ENCODE peak calls at places on chromosomes 7 and 10, in nine cellular contexts. B is myocyte; E is activated CD4-positive, alpha-beta T cell treated with anti-CD3 and anti-CD28 coated beads, Interleukin-2, amount 10 ng/mL, durations not matched to agents 7 days and 5 days; H is fibroblast of mammary gland; K is fibroblast of the conjunctiva; G is T-helper 1 cell; X is transverse colon; D is cerebellum; Z is AG09319. Q is an unnamed sample.

GRCh38 chr7:50792342-50793114 is 9.8 kb upstream of the GRB10 start:
- DNase-seq in B (peak; percentile 63), E (no peak), H (peak; percentile 49), K (peak; percentile 46), G (peak; percentile 16), X (peak; percentile 18), D (no peak), Z (no peak), Q (no peak)

GRCh38 chr7:112411186-112411795 is 39.0 kb upstream of the IFRD1 start:
- DNase-seq in B (peak; percentile 62), E (no peak), H (peak; percentile 62), K (peak; percentile 54), G (no peak), X (peak; percentile 14), D (no peak), Z (no peak), Q (no peak)

GRCh38 chr7:115953554-115954248 is 76.9 kb downstream of the TFEC start:
- DNase-seq in B (no peak), E (no peak), H (no peak), K (no peak), G (no peak), X (no peak), D (no peak), Z (no peak), Q (no peak)

GRCh38 chr7:111439977-111440376 is 122.3 kb downstream of the IMMP2L start:
- DNase-seq in B (no peak), E (no peak), H (peak; percentile 38), K (no peak), G (no peak), X (no peak), D (no peak), Z (no peak), Q (no peak)

GRCh38 chr10:63972949-63973827 is 452.0 kb downstream of the REEP3 start:
- DNase-seq in B (no peak), E (no peak), H (no peak), K (no peak), G (no peak), X (no peak), D (no peak), Z (no peak), Q (no peak)

GRCh38 chr10:68348265-68348741 is 15.6 kb upstream of the PBLD start:
- DNase-seq in B (peak; percentile 40), E (peak; percentile 56), H (peak; percentile 66), K (peak; percentile 36), G (peak; percentile 22), X (peak; percentile 38), D (peak; percentile 17), Z (no peak), Q (no peak)

GRCh38 chr10:4434536-4435071 is 391.4 kb upstream of the AKR1E2 start:
- DNase-seq in B (no peak), E (no peak), H (no peak), K (no peak), G (no peak), X (no peak), D (no peak), Z (no peak), Q (no peak)

GRCh38 chr7:30168800-30169584 is 34.2 kb downstream of the MTURN start:
- DNase-seq in B (peak; percentile 97), E (no peak), H (peak; percentile 97), K (peak; percentile 37), G (no peak), X (no peak), D (no peak), Z (peak; percentile 67), Q (no peak)

GRCh38 chr7:36852931-36853330 is 128.6 kb upstream of the AOAH start:
- DNase-seq in B (no peak), E (no peak), H (no peak), K (no peak), G (no peak), X (no peak), D (peak; percentile 61), Z (no peak), Q (no peak)

GRCh38 chr10:89074120-89074519 is 83.5 kb downstream of the FAS start:
- DNase-seq in B (peak; percentile 19), E (no peak), H (peak; percentile 59), K (no peak), G (no peak), X (no peak), D (no peak), Z (no peak), Q (no peak)

GRCh38 chr7:30255096-30255769 is 29.2 kb upstream of the ZNRF2 start:
- DNase-seq in B (no peak), E (no peak), H (no peak), K (no peak), G (no peak), X (no peak), D (no peak), Z (no peak), Q (no peak)

GRCh38 chr10:24873281-24873683 is 79.1 kb downstream of the PRTFDC1 start:
- DNase-seq in B (peak; percentile 78), E (no peak), H (peak; percentile 96), K (peak; percentile 88), G (no peak), X (no peak), D (no peak), Z (peak; percentile 88), Q (no peak)

GRCh38 chr10:70778267-70778924 is 6.8 kb downstream of the TBATA start:
- DNase-seq in B (no peak), E (no peak), H (no peak), K (no peak), G (no peak), X (no peak), D (no peak), Z (no peak), Q (no peak)

GRCh38 chr10:99742701-99743100 is 10.7 kb downstream of the CUTC start:
- DNase-seq in B (peak; percentile 40), E (no peak), H (peak; percentile 74), K (no peak), G (no peak), X (no peak), D (no peak), Z (no peak), Q (no peak)

GRCh38 chr7:3289996-3290395 is 11.1 kb upstream of the SDK1 start:
- DNase-seq in B (peak; percentile 99), E (no peak), H (no peak), K (no peak), G (no peak), X (no peak), D (no peak), Z (no peak), Q (no peak)

GRCh38 chr7:120733835-120734234 is 124.1 kb downstream of the TSPAN12 start:
- DNase-seq in B (no peak), E (no peak), H (no peak), K (no peak), G (no peak), X (no peak), D (no peak), Z (no peak), Q (no peak)

GRCh38 chr10:124679401-124679800 is 64.8 kb downstream of the FAM53B start:
- DNase-seq in B (no peak), E (no peak), H (no peak), K (no peak), G (no peak), X (no peak), D (no peak), Z (no peak), Q (no peak)

GRCh38 chr7:23462846-23463245 is 7.4 kb downstream of the IGF2BP3 start:
- DNase-seq in B (peak; percentile 91), E (no peak), H (peak; percentile 59), K (peak; percentile 31), G (no peak), X (no peak), D (no peak), Z (no peak), Q (no peak)

GRCh38 chr10:102546606-102547310 is 43.0 kb downstream of the SUFU start:
- DNase-seq in B (no peak), E (no peak), H (peak; percentile 90), K (peak; percentile 48), G (no peak), X (no peak), D (peak; percentile 77), Z (peak; percentile 74), Q (no peak)